ENCODE peak calls at places on chromosome 12, in four cellular contexts. F is GM23248; H is effector memory CD4-positive, alpha-beta T cell; K is neural crest cell. J is an unnamed sample.
A peak's percentile ranks its signal among the peaks of the same experiment; 100 is the strongest.

GRCh38 chr12:56129210-56129691 is 1.2 kb downstream of the ESYT1 start:
- DNase-seq in F (peak; percentile 79), H (peak; percentile 62), K (peak; percentile 56), J (peak; percentile 30)

GRCh38 chr12:113228394-113229028 is 7.2 kb downstream of the TPCN1 start:
- DNase-seq in F (peak; percentile 7), H (no peak), K (no peak), J (no peak)

GRCh38 chr12:124411291-124411878 is 116.5 kb downstream of the RFLNA start:
- DNase-seq in F (peak; percentile 99), H (no peak), K (no peak), J (peak; percentile 53)

GRCh38 chr12:33994857-33995808 is 27.2 kb upstream of the ALG10 start:
- DNase-seq in F (no peak), H (no peak), K (no peak), J (no peak)

GRCh38 chr12:57389033-57389432 is 41.8 kb downstream of the R3HDM2 start:
- DNase-seq in F (peak; percentile 92), H (no peak), K (no peak), J (no peak)

GRCh38 chr12:91422811-91423210 is 240.2 kb upstream of the DCN start:
- DNase-seq in F (no peak), H (no peak), K (no peak), J (no peak)

GRCh38 chr12:96368233-96368632 is 32.0 kb downstream of the CDK17 start:
- DNase-seq in F (peak; percentile 27), H (no peak), K (no peak), J (peak; percentile 15)

GRCh38 chr12:88142610-88142991 is 494 bp downstream of the TMTC3 start:
- DNase-seq in F (no peak), H (no peak), K (no peak), J (no peak)

GRCh38 chr12:77932216-77932615 is 101.5 kb downstream of the NAV3 start:
- DNase-seq in F (no peak), H (no peak), K (no peak), J (no peak)

GRCh38 chr12:51593539-51593938 is 2.5 kb downstream of the SCN8A start:
- DNase-seq in F (peak; percentile 79), H (no peak), K (peak; percentile 40), J (no peak)

GRCh38 chr12:47758584-47758833 is 171 bp downstream of the RAPGEF3 start:
- DNase-seq in F (no peak), H (no peak), K (no peak), J (no peak)

GRCh38 chr12:126390969-126391566 is 1325.8 kb downstream of the AACS start:
- DNase-seq in F (no peak), H (no peak), K (no peak), J (no peak)

GRCh38 chr12:62977419-62977818 is 42.5 kb upstream of the PPM1H start:
- DNase-seq in F (peak; percentile 27), H (no peak), K (no peak), J (no peak)

J was measured in occipital lobe.